ENCODE peak calls at places on chromosomes 6 and 20, in ten cellular contexts. One of them, this sample, is unnamed.

GRCh38 chr6:99521557-99522286 is 6.5 kb upstream of the USP45 start:
- DNase-seq in activated B cell treated with CpG ODN at 0.5 μM for 24 hours: no peak
- DNase-seq in neural crest cell: no peak
- DNase-seq in pancreas: no peak
- DNase-seq in tibial artery: peak; percentile 35
- DNase-seq in CD8-positive, alpha-beta T cell: no peak
- DNase-seq in adrenal gland: peak; percentile 56
- DNase-seq in heart left ventricle: no peak
- DNase-seq in neural progenitor cell: peak; percentile 50
- DNase-seq in astrocyte of the cerebellum: no peak
- DNase-seq in this sample: no peak

GRCh38 chr6:136524339-136524935 is 25.8 kb downstream of the MAP7 start:
- DNase-seq in activated B cell treated with CpG ODN at 0.5 μM for 24 hours: no peak
- DNase-seq in neural crest cell: no peak
- DNase-seq in pancreas: no peak
- DNase-seq in tibial artery: no peak
- DNase-seq in CD8-positive, alpha-beta T cell: no peak
- DNase-seq in adrenal gland: no peak
- DNase-seq in heart left ventricle: no peak
- DNase-seq in neural progenitor cell: no peak
- DNase-seq in astrocyte of the cerebellum: no peak
- DNase-seq in this sample: no peak

GRCh38 chr20:57904706-57905105 is 194.9 kb upstream of the PMEPA1 start:
- DNase-seq in activated B cell treated with CpG ODN at 0.5 μM for 24 hours: no peak
- DNase-seq in neural crest cell: no peak
- DNase-seq in pancreas: no peak
- DNase-seq in tibial artery: no peak
- DNase-seq in CD8-positive, alpha-beta T cell: no peak
- DNase-seq in adrenal gland: no peak
- DNase-seq in heart left ventricle: no peak
- DNase-seq in neural progenitor cell: no peak
- DNase-seq in astrocyte of the cerebellum: no peak
- DNase-seq in this sample: no peak

GRCh38 chr6:33075568-33076405 is at the start of gene HLA-DPB1:
- DNase-seq in activated B cell treated with CpG ODN at 0.5 μM for 24 hours: peak; percentile 42
- DNase-seq in neural crest cell: no peak
- DNase-seq in pancreas: no peak
- DNase-seq in tibial artery: no peak
- DNase-seq in CD8-positive, alpha-beta T cell: peak; percentile 34
- DNase-seq in adrenal gland: peak; percentile 51
- DNase-seq in heart left ventricle: no peak
- DNase-seq in neural progenitor cell: peak; percentile 40
- DNase-seq in astrocyte of the cerebellum: peak; percentile 8
- DNase-seq in this sample: no peak

GRCh38 chr6:159082039-159082815 is 37.4 kb upstream of the TAGAP start:
- DNase-seq in activated B cell treated with CpG ODN at 0.5 μM for 24 hours: no peak
- DNase-seq in neural crest cell: no peak
- DNase-seq in pancreas: no peak
- DNase-seq in tibial artery: no peak
- DNase-seq in CD8-positive, alpha-beta T cell: no peak
- DNase-seq in adrenal gland: no peak
- DNase-seq in heart left ventricle: no peak
- DNase-seq in neural progenitor cell: no peak
- DNase-seq in astrocyte of the cerebellum: no peak
- DNase-seq in this sample: no peak

GRCh38 chr20:17648306-17648646 is 33.8 kb downstream of the RRBP1 start:
- DNase-seq in activated B cell treated with CpG ODN at 0.5 μM for 24 hours: no peak
- DNase-seq in neural crest cell: no peak
- DNase-seq in pancreas: peak; percentile 75
- DNase-seq in tibial artery: no peak
- DNase-seq in CD8-positive, alpha-beta T cell: no peak
- DNase-seq in adrenal gland: peak; percentile 64
- DNase-seq in heart left ventricle: peak; percentile 45
- DNase-seq in neural progenitor cell: no peak
- DNase-seq in astrocyte of the cerebellum: no peak
- DNase-seq in this sample: no peak

GRCh38 chr6:1825277-1825676 is 215.6 kb downstream of the FOXC1 start:
- DNase-seq in activated B cell treated with CpG ODN at 0.5 μM for 24 hours: no peak
- DNase-seq in neural crest cell: no peak
- DNase-seq in pancreas: no peak
- DNase-seq in tibial artery: no peak
- DNase-seq in CD8-positive, alpha-beta T cell: no peak
- DNase-seq in adrenal gland: no peak
- DNase-seq in heart left ventricle: no peak
- DNase-seq in neural progenitor cell: no peak
- DNase-seq in astrocyte of the cerebellum: no peak
- DNase-seq in this sample: no peak

GRCh38 chr6:128508588-128509296 is 11.7 kb downstream of the PTPRK start:
- DNase-seq in activated B cell treated with CpG ODN at 0.5 μM for 24 hours: no peak
- DNase-seq in neural crest cell: no peak
- DNase-seq in pancreas: no peak
- DNase-seq in tibial artery: no peak
- DNase-seq in CD8-positive, alpha-beta T cell: no peak
- DNase-seq in adrenal gland: no peak
- DNase-seq in heart left ventricle: no peak
- DNase-seq in neural progenitor cell: no peak
- DNase-seq in astrocyte of the cerebellum: no peak
- DNase-seq in this sample: no peak

GRCh38 chr6:47897233-47897632 is 115.4 kb downstream of the OPN5 start:
- DNase-seq in activated B cell treated with CpG ODN at 0.5 μM for 24 hours: no peak
- DNase-seq in neural crest cell: no peak
- DNase-seq in pancreas: no peak
- DNase-seq in tibial artery: no peak
- DNase-seq in CD8-positive, alpha-beta T cell: no peak
- DNase-seq in adrenal gland: no peak
- DNase-seq in heart left ventricle: no peak
- DNase-seq in neural progenitor cell: no peak
- DNase-seq in astrocyte of the cerebellum: no peak
- DNase-seq in this sample: no peak

GRCh38 chr6:9507136-9507895 is 907.6 kb downstream of the TFAP2A start:
- DNase-seq in activated B cell treated with CpG ODN at 0.5 μM for 24 hours: no peak
- DNase-seq in neural crest cell: no peak
- DNase-seq in pancreas: no peak
- DNase-seq in tibial artery: no peak
- DNase-seq in CD8-positive, alpha-beta T cell: no peak
- DNase-seq in adrenal gland: no peak
- DNase-seq in heart left ventricle: no peak
- DNase-seq in neural progenitor cell: peak; percentile 11
- DNase-seq in astrocyte of the cerebellum: no peak
- DNase-seq in this sample: no peak

GRCh38 chr6:1336246-1336843 is 24.4 kb downstream of the FOXQ1 start:
- DNase-seq in activated B cell treated with CpG ODN at 0.5 μM for 24 hours: no peak
- DNase-seq in neural crest cell: no peak
- DNase-seq in pancreas: no peak
- DNase-seq in tibial artery: no peak
- DNase-seq in CD8-positive, alpha-beta T cell: no peak
- DNase-seq in adrenal gland: no peak
- DNase-seq in heart left ventricle: no peak
- DNase-seq in neural progenitor cell: peak; percentile 46
- DNase-seq in astrocyte of the cerebellum: no peak
- DNase-seq in this sample: no peak

GRCh38 chr6:110491644-110492317 is 15.4 kb upstream of the SLC22A16 start:
- DNase-seq in activated B cell treated with CpG ODN at 0.5 μM for 24 hours: no peak
- DNase-seq in neural crest cell: no peak
- DNase-seq in pancreas: no peak
- DNase-seq in tibial artery: no peak
- DNase-seq in CD8-positive, alpha-beta T cell: no peak
- DNase-seq in adrenal gland: no peak
- DNase-seq in heart left ventricle: no peak
- DNase-seq in neural progenitor cell: no peak
- DNase-seq in astrocyte of the cerebellum: no peak
- DNase-seq in this sample: no peak

GRCh38 chr20:63864978-63865640 is at the start of gene TPD52L2:
- DNase-seq in activated B cell treated with CpG ODN at 0.5 μM for 24 hours: peak; percentile 93
- DNase-seq in neural crest cell: peak; percentile 91
- DNase-seq in pancreas: peak; percentile 99
- DNase-seq in tibial artery: peak; percentile 99
- DNase-seq in CD8-positive, alpha-beta T cell: peak; percentile 97
- DNase-seq in adrenal gland: peak; percentile 100
- DNase-seq in heart left ventricle: peak; percentile 99
- DNase-seq in neural progenitor cell: peak; percentile 99
- DNase-seq in astrocyte of the cerebellum: peak; percentile 96
- DNase-seq in this sample: peak; percentile 93

GRCh38 chr20:63863021-63863797 is 1.9 kb upstream of the TPD52L2 start:
- DNase-seq in activated B cell treated with CpG ODN at 0.5 μM for 24 hours: no peak
- DNase-seq in neural crest cell: no peak
- DNase-seq in pancreas: no peak
- DNase-seq in tibial artery: no peak
- DNase-seq in CD8-positive, alpha-beta T cell: no peak
- DNase-seq in adrenal gland: no peak
- DNase-seq in heart left ventricle: no peak
- DNase-seq in neural progenitor cell: no peak
- DNase-seq in astrocyte of the cerebellum: no peak
- DNase-seq in this sample: no peak

GRCh38 chr20:63861981-63862901 is 943 bp downstream of the ABHD16B start:
- DNase-seq in activated B cell treated with CpG ODN at 0.5 μM for 24 hours: no peak
- DNase-seq in neural crest cell: no peak
- DNase-seq in pancreas: peak; percentile 81
- DNase-seq in tibial artery: no peak
- DNase-seq in CD8-positive, alpha-beta T cell: no peak
- DNase-seq in adrenal gland: no peak
- DNase-seq in heart left ventricle: no peak
- DNase-seq in neural progenitor cell: no peak
- DNase-seq in astrocyte of the cerebellum: no peak
- DNase-seq in this sample: no peak

GRCh38 chr20:63863798-63864544 is 1.1 kb upstream of the TPD52L2 start:
- DNase-seq in activated B cell treated with CpG ODN at 0.5 μM for 24 hours: peak; percentile 76
- DNase-seq in neural crest cell: no peak
- DNase-seq in pancreas: peak; percentile 92
- DNase-seq in tibial artery: peak; percentile 87
- DNase-seq in CD8-positive, alpha-beta T cell: peak; percentile 77
- DNase-seq in adrenal gland: peak; percentile 88
- DNase-seq in heart left ventricle: peak; percentile 90
- DNase-seq in neural progenitor cell: peak; percentile 91
- DNase-seq in astrocyte of the cerebellum: no peak
- DNase-seq in this sample: peak; percentile 37

GRCh38 chr20:63864545-63864977 is 509 bp upstream of the TPD52L2 start:
- DNase-seq in activated B cell treated with CpG ODN at 0.5 μM for 24 hours: no peak
- DNase-seq in neural crest cell: no peak
- DNase-seq in pancreas: no peak
- DNase-seq in tibial artery: no peak
- DNase-seq in CD8-positive, alpha-beta T cell: no peak
- DNase-seq in adrenal gland: no peak
- DNase-seq in heart left ventricle: no peak
- DNase-seq in neural progenitor cell: no peak
- DNase-seq in astrocyte of the cerebellum: no peak
- DNase-seq in this sample: no peak
- TF ChIP-seq CTCF in activated B cell treated with CpG ODN at 0.5 μM for 24 hours: no peak
- TF ChIP-seq CTCF in neural crest cell: no peak
- TF ChIP-seq CTCF in pancreas: no peak
- TF ChIP-seq CTCF in tibial artery: no peak
- TF ChIP-seq CTCF in CD8-positive, alpha-beta T cell: no peak
- TF ChIP-seq CTCF in adrenal gland: peak; percentile 19
- TF ChIP-seq CTCF in heart left ventricle: no peak
- TF ChIP-seq CTCF in neural progenitor cell: no peak
- TF ChIP-seq CTCF in astrocyte of the cerebellum: no peak
- TF ChIP-seq CTCF in this sample: no peak

DNA sequence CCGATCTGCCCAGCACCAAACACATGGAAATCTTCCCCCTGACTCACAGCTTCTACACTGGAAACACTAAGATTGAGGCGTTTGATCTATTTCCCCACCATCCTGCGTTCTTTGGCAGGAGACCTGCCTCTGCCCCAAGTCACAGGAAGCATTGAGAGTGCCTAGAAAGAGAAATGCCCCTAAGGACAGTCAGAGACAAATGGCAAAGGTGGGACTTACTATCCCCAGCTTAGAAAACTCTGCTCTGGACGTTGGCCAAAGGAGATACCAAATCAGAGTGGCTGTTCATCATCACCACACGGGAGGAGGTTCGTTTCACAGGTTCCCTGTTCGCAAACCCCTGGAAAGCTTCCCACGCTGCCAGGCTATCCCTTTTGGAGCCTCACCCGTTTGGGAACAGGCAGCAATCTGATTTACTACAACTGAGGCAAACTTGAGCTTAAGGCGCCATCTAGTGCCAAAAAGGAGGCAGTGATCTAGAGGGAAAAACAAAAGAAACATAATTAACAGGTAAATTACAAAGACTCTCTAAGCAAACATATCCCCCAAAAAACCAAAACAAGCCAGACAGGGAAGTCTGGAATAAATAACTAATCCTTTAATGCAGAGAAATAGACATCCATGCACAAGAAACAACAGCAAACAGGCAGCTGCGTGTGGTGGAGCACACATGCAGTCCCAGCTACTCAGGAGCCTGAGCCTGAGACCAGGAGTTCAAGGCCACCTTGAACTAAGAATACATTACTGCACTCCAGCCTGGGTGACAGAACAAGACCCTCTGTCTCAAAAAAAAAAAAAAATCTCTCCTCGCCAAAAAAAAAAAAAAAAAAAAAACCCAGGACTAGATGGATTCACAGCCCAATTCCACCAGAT is 48.4 kb upstream of the SRSF6 start:
- DNase-seq in activated B cell treated with CpG ODN at 0.5 μM for 24 hours: no peak
- DNase-seq in neural crest cell: peak; percentile 10
- DNase-seq in pancreas: no peak
- DNase-seq in tibial artery: no peak
- DNase-seq in CD8-positive, alpha-beta T cell: no peak
- DNase-seq in adrenal gland: no peak
- DNase-seq in heart left ventricle: no peak
- DNase-seq in neural progenitor cell: peak; percentile 68
- DNase-seq in astrocyte of the cerebellum: peak; percentile 3
- DNase-seq in this sample: no peak
- TF ChIP-seq CTCF in activated B cell treated with CpG ODN at 0.5 μM for 24 hours: peak; percentile 21
- TF ChIP-seq CTCF in neural crest cell: peak; percentile 77
- TF ChIP-seq CTCF in pancreas: no peak
- TF ChIP-seq CTCF in tibial artery: no peak
- TF ChIP-seq CTCF in CD8-positive, alpha-beta T cell: peak; percentile 29
- TF ChIP-seq CTCF in adrenal gland: no peak
- TF ChIP-seq CTCF in heart left ventricle: peak; percentile 36
- TF ChIP-seq CTCF in neural progenitor cell: peak; percentile 84
- TF ChIP-seq CTCF in astrocyte of the cerebellum: peak; percentile 54
- TF ChIP-seq CTCF in this sample: no peak

DNA sequence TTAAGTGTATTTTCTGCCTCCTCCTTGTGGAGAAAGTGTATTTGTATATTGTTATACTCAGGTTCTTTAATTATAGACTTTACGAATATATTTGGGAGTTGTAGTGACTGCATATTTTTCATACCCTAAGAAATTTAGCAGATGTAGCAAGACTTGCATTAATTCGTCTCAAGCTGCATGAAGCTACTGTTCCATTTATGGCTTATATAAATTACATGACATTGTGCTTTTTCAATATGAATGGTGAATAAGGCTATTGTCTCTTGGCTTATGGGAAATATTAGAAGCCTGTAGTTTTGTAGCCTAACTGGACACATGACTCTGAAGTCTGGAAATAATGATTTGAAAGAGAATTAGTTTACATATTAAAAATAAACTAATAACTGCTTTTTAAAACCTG is 2.4 kb downstream of the ADGRG6 start:
- DNase-seq in activated B cell treated with CpG ODN at 0.5 μM for 24 hours: no peak
- DNase-seq in neural crest cell: no peak
- DNase-seq in pancreas: no peak
- DNase-seq in tibial artery: no peak
- DNase-seq in CD8-positive, alpha-beta T cell: no peak
- DNase-seq in adrenal gland: no peak
- DNase-seq in heart left ventricle: no peak
- DNase-seq in neural progenitor cell: no peak
- DNase-seq in astrocyte of the cerebellum: no peak
- DNase-seq in this sample: no peak
- TF ChIP-seq CTCF in activated B cell treated with CpG ODN at 0.5 μM for 24 hours: no peak
- TF ChIP-seq CTCF in neural crest cell: no peak
- TF ChIP-seq CTCF in pancreas: no peak
- TF ChIP-seq CTCF in tibial artery: no peak
- TF ChIP-seq CTCF in CD8-positive, alpha-beta T cell: no peak
- TF ChIP-seq CTCF in adrenal gland: no peak
- TF ChIP-seq CTCF in heart left ventricle: no peak
- TF ChIP-seq CTCF in neural progenitor cell: no peak
- TF ChIP-seq CTCF in astrocyte of the cerebellum: no peak
- TF ChIP-seq CTCF in this sample: no peak

GRCh38 chr6:153069897-153070296 is 61.2 kb downstream of the RGS17 start:
- DNase-seq in activated B cell treated with CpG ODN at 0.5 μM for 24 hours: no peak
- DNase-seq in neural crest cell: no peak
- DNase-seq in pancreas: no peak
- DNase-seq in tibial artery: no peak
- DNase-seq in CD8-positive, alpha-beta T cell: no peak
- DNase-seq in adrenal gland: no peak
- DNase-seq in heart left ventricle: no peak
- DNase-seq in neural progenitor cell: no peak
- DNase-seq in astrocyte of the cerebellum: no peak
- DNase-seq in this sample: no peak
- TF ChIP-seq CTCF in activated B cell treated with CpG ODN at 0.5 μM for 24 hours: no peak
- TF ChIP-seq CTCF in neural crest cell: no peak
- TF ChIP-seq CTCF in pancreas: no peak
- TF ChIP-seq CTCF in tibial artery: no peak
- TF ChIP-seq CTCF in CD8-positive, alpha-beta T cell: no peak
- TF ChIP-seq CTCF in adrenal gland: no peak
- TF ChIP-seq CTCF in heart left ventricle: no peak
- TF ChIP-seq CTCF in neural progenitor cell: no peak
- TF ChIP-seq CTCF in astrocyte of the cerebellum: no peak
- TF ChIP-seq CTCF in this sample: no peak

This sample was measured in omental fat pad.